ENCODE peak calls at places on chromosomes 5 and 9, in six cellular contexts. Y is cardiac muscle cell, X is dorsolateral prefrontal cortex, A is H1, Z is K562, Q is heart right ventricle. K is an unnamed sample. For H3K27me3, the result is how much of the 10 kb centered on the place peaks cover.

GRCh38 chr5:54671111-54671531 is 153.6 kb downstream of the SNX18 start:
- DNase-seq in A (no peak), Z (no peak), Y (peak), Q (no peak), X (no peak), K (no peak)

GRCh38 chr5:61055434-61056006 is 106.7 kb downstream of the SMIM15 start:
- DNase-seq in Q (no peak), X (no peak), A (no peak), Z (peak), Y (peak), K (peak)

GRCh38 chr5:86617756-86618577 is at the start of gene COX7C:
- DNase-seq in Z (peak), Q (peak), Y (peak), X (peak), A (peak), K (peak)

GRCh38 chr5:178367351-178368120 is 134.9 kb upstream of the PHYKPL start:
- DNase-seq in A (no peak), Z (no peak), Q (no peak), Y (no peak), X (no peak), K (no peak)

GRCh38 chr5:142246263-142246662 is 78.6 kb downstream of the SPRY4 start:
- DNase-seq in Y (peak), A (no peak), X (no peak), Z (no peak), Q (no peak), K (no peak)

GRCh38 chr9:106025449-106025848 is 331.1 kb downstream of the TMEM38B start:
- DNase-seq in X (no peak), A (no peak), Y (no peak), Z (no peak), Q (peak), K (no peak)

GRCh38 chr5:78649816-78650561 is 1.4 kb upstream of the LHFPL2 start:
- DNase-seq in Z (no peak), Q (no peak), A (peak), Y (peak), X (no peak), K (peak)

GRCh38 chr9:96080364-96080763 is 204.9 kb downstream of the ERCC6L2 start:
- DNase-seq in Z (no peak), Y (peak), X (no peak), A (no peak), Q (no peak), K (no peak)

GRCh38 chr9:6229604-6230003 is 14.0 kb downstream of the IL33 start:
- DNase-seq in A (no peak), Z (no peak), X (no peak), Y (peak), Q (no peak), K (no peak)

GRCh38 chr5:180977852-180978251 is 10.8 kb upstream of the BTNL3 start:
- DNase-seq in A (no peak), Y (no peak), Q (no peak), X (no peak), Z (no peak), K (no peak)

GRCh38 chr9:131098391-131099087 is 2.2 kb downstream of the AIF1L start:
- DNase-seq in Y (no peak), X (no peak), A (no peak), Q (peak), Z (peak), K (peak)

GRCh38 chr5:147805030-147805454 is 22.5 kb upstream of the JAKMIP2 start:
- DNase-seq in Z (no peak), X (no peak), Q (no peak), A (no peak), Y (peak), K (no peak)

GRCh38 chr9:8732367-8733075 is 932.9 kb upstream of the DMAC1 start:
- DNase-seq in Q (no peak), Z (no peak), X (no peak), Y (no peak), A (no peak), K (no peak)

GRCh38 chr5:124980174-124980941 is 233.9 kb upstream of the ZNF608 start:
- DNase-seq in Z (no peak), Y (no peak), X (no peak), A (peak), Q (no peak), K (peak)

GRCh38 chr9:112570731-112571167 is 84.1 kb downstream of the KIAA1958 start:
- DNase-seq in Y (no peak), A (no peak), X (peak), Z (no peak), Q (no peak), K (no peak)

GRCh38 chr5:73631500-73631899 is 5.5 kb downstream of the ARHGEF28 start:
- DNase-seq in Q (no peak), Z (no peak), X (no peak), A (no peak), Y (no peak), K (no peak)
- H3K27me3 ChIP-seq in Q (under half), Z (under half), X (under half), A (under half), Y (half or more), K (under half)

DNA sequence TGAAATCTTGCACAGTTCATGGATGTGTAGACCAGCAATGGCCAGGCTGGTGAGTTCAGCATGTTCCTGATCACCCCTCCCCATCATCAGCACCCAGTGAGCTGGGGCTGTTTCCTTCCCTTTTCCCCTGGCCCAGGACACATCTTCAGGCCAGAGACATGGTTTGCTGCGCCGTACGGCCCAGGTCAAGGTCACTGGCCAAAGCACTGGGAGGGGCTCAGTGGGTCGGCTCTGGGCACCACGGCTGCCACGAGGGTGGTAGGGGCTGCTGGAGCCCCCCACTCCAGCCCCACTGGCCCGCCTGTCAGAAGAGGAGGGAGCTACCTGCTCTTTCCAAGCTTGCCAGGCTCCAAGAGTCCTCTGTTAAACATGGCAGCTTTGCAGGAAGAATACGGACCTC is 55.9 kb downstream of the SEMA4D start:
- DNase-seq in A (no peak), Q (no peak), Z (no peak), X (no peak), Y (no peak), K (no peak)
- H3K4me3 ChIP-seq in A (no peak), Q (no peak), Z (no peak), X (no peak), Y (no peak), K (no peak)

GRCh38 chr9:35729700-35730485 is 2.1 kb downstream of the TLN1 start:
- DNase-seq in Q (peak), X (no peak), Z (peak), Y (peak), A (no peak), K (peak)

GRCh38 chr9:35732185-35733108 is at the start of the genes CREB3 and TLN1:
- DNase-seq in Z (peak), Q (peak), A (peak), X (peak), Y (peak), K (peak)

GRCh38 chr9:35729101-35729500 is 2.9 kb downstream of the TLN1 start:
- DNase-seq in X (no peak), A (no peak), Z (no peak), Y (no peak), Q (no peak), K (no peak)

GRCh38 chr9:35731415-35732184 is 395 bp downstream of the TLN1 start:
- DNase-seq in X (no peak), Y (no peak), Z (peak), A (no peak), Q (no peak), K (no peak)

DNA sequence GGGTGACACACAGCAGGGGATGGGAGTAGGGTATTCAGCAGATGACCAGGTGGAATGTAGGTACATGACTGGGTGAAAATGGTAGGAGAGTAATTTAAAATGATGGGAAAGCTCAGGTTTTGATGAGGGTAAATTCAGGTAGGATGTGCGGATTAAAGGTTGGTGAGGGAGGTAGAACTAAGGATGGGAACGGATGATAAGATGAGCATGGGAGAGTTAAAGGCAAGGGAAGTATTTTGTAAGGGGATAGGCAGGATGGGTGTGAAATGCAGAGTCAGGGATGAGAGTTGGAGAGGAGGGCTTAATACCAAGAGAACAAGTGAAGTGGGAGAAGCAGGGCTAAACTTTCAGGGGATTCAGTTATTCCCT is 1.5 kb downstream of the TLN1 start:
- DNase-seq in Y (no peak), Q (no peak), Z (no peak), A (no peak), X (no peak), K (no peak)
- H3K27me3 ChIP-seq in Y (under half), Q (under half), Z (under half), A (under half), X (under half), K (under half)

DNA sequence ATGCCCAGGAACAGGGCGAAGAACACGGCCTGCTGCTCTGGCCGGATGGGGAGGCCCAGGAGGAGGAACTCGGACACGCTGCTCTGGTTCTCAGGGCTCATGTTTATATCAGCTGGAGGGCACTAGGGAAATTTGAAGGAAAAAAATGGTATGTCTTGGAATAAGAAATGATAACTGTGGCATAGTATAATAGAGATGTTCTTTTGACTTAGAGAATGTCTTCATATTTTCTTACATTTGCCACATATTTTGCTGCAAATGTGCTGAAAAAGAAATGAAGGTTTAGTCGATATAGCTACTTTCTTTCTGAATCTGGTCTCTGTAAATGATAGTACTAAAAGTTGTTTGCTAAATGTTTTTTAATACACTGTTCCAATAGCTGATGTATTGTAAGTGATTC is at the start of gene OR1J1:
- DNase-seq in Z (no peak), X (no peak), A (no peak), Q (no peak), Y (no peak), K (no peak)
- H3K4me3 ChIP-seq in Z (no peak), X (no peak), A (no peak), Q (no peak), Y (no peak), K (no peak)

K was measured in H7.